ENCODE peak calls at places on chromosomes 5 and 9, in six cellular contexts. One of them, this sample, is unnamed.

GRCh38 chr9:28456886-28457285 is 883.6 kb upstream of the C9orf72 start:
- DNase-seq in AG09319: no peak
- DNase-seq in SK-N-SH: no peak
- DNase-seq in transverse colon: no peak
- DNase-seq in GM10248: no peak
- DNase-seq in endodermal cell: no peak
- DNase-seq in this sample: no peak

GRCh38 chr5:169287529-169287928 is 13.4 kb downstream of the SLIT3 start:
- DNase-seq in AG09319: no peak
- DNase-seq in SK-N-SH: no peak
- DNase-seq in transverse colon: no peak
- DNase-seq in GM10248: no peak
- DNase-seq in endodermal cell: no peak
- DNase-seq in this sample: no peak

GRCh38 chr5:171808951-171809350 is 23.3 kb downstream of the SMIM23 start:
- DNase-seq in AG09319: no peak
- DNase-seq in SK-N-SH: no peak
- DNase-seq in transverse colon: no peak
- DNase-seq in GM10248: no peak
- DNase-seq in endodermal cell: peak; percentile 19
- DNase-seq in this sample: no peak

GRCh38 chr9:113609562-113610318 is 146.2 kb downstream of the RGS3 start:
- DNase-seq in AG09319: no peak
- DNase-seq in SK-N-SH: peak; percentile 47
- DNase-seq in transverse colon: peak; percentile 30
- DNase-seq in GM10248: no peak
- DNase-seq in endodermal cell: peak; percentile 87
- DNase-seq in this sample: no peak

GRCh38 chr9:90020277-90020871 is 415.6 kb downstream of the GADD45G start:
- DNase-seq in AG09319: no peak
- DNase-seq in SK-N-SH: no peak
- DNase-seq in transverse colon: no peak
- DNase-seq in GM10248: no peak
- DNase-seq in endodermal cell: no peak
- DNase-seq in this sample: no peak

GRCh38 chr9:126461029-126461428 is 134.4 kb downstream of the MVB12B start:
- DNase-seq in AG09319: no peak
- DNase-seq in SK-N-SH: no peak
- DNase-seq in transverse colon: no peak
- DNase-seq in GM10248: no peak
- DNase-seq in endodermal cell: peak; percentile 58
- DNase-seq in this sample: no peak

GRCh38 chr9:35658894-35659220 is 765 bp downstream of the CCDC107 start:
- DNase-seq in AG09319: no peak
- DNase-seq in SK-N-SH: no peak
- DNase-seq in transverse colon: peak; percentile 47
- DNase-seq in GM10248: no peak
- DNase-seq in endodermal cell: no peak
- DNase-seq in this sample: no peak

GRCh38 chr9:93974151-93974550 is 19.0 kb upstream of the BARX1 start:
- DNase-seq in AG09319: no peak
- DNase-seq in SK-N-SH: no peak
- DNase-seq in transverse colon: no peak
- DNase-seq in GM10248: no peak
- DNase-seq in endodermal cell: no peak
- DNase-seq in this sample: no peak

GRCh38 chr5:137488516-137488915 is 10.6 kb downstream of the SPOCK1 start:
- DNase-seq in AG09319: no peak
- DNase-seq in SK-N-SH: no peak
- DNase-seq in transverse colon: no peak
- DNase-seq in GM10248: no peak
- DNase-seq in endodermal cell: no peak
- DNase-seq in this sample: no peak

GRCh38 chr5:52498607-52499006 is 289.1 kb upstream of the ITGA1 start:
- DNase-seq in AG09319: no peak
- DNase-seq in SK-N-SH: no peak
- DNase-seq in transverse colon: no peak
- DNase-seq in GM10248: no peak
- DNase-seq in endodermal cell: no peak
- DNase-seq in this sample: no peak

GRCh38 chr5:135332519-135333150 is 66.4 kb downstream of the MACROH2A1 start:
- DNase-seq in AG09319: peak; percentile 44
- DNase-seq in SK-N-SH: peak; percentile 66
- DNase-seq in transverse colon: no peak
- DNase-seq in GM10248: peak; percentile 70
- DNase-seq in endodermal cell: no peak
- DNase-seq in this sample: peak; percentile 75

GRCh38 chr5:127919006-127919796 is 164.4 kb upstream of the SLC12A2 start:
- DNase-seq in AG09319: no peak
- DNase-seq in SK-N-SH: no peak
- DNase-seq in transverse colon: no peak
- DNase-seq in GM10248: no peak
- DNase-seq in endodermal cell: no peak
- DNase-seq in this sample: no peak

GRCh38 chr5:10518352-10518751 is 45.5 kb upstream of the ANKRD33B start:
- DNase-seq in AG09319: no peak
- DNase-seq in SK-N-SH: no peak
- DNase-seq in transverse colon: no peak
- DNase-seq in GM10248: no peak
- DNase-seq in endodermal cell: no peak
- DNase-seq in this sample: no peak

GRCh38 chr5:118529361-118530154 is 458.8 kb downstream of the DTWD2 start:
- DNase-seq in AG09319: peak; percentile 19
- DNase-seq in SK-N-SH: peak; percentile 30
- DNase-seq in transverse colon: no peak
- DNase-seq in GM10248: no peak
- DNase-seq in endodermal cell: no peak
- DNase-seq in this sample: no peak

GRCh38 chr9:94586814-94587213 is 6.8 kb downstream of the FBP2 start:
- DNase-seq in AG09319: no peak
- DNase-seq in SK-N-SH: no peak
- DNase-seq in transverse colon: no peak
- DNase-seq in GM10248: no peak
- DNase-seq in endodermal cell: no peak
- DNase-seq in this sample: no peak

GRCh38 chr5:72517961-72518690 is 10.9 kb upstream of the ZNF366 start:
- DNase-seq in AG09319: no peak
- DNase-seq in SK-N-SH: no peak
- DNase-seq in transverse colon: peak; percentile 33
- DNase-seq in GM10248: peak; percentile 24
- DNase-seq in endodermal cell: no peak
- DNase-seq in this sample: peak; percentile 28

GRCh38 chr9:110029422-110029814 is 178.5 kb downstream of the C9orf152 start:
- DNase-seq in AG09319: peak; percentile 81
- DNase-seq in SK-N-SH: no peak
- DNase-seq in transverse colon: no peak
- DNase-seq in GM10248: no peak
- DNase-seq in endodermal cell: no peak
- DNase-seq in this sample: no peak

GRCh38 chr5:42994285-42995151 is 45.6 kb downstream of the ANXA2R start:
- DNase-seq in AG09319: no peak
- DNase-seq in SK-N-SH: peak; percentile 74
- DNase-seq in transverse colon: peak; percentile 91
- DNase-seq in GM10248: peak; percentile 63
- DNase-seq in endodermal cell: peak; percentile 96
- DNase-seq in this sample: peak; percentile 61

GRCh38 chr5:150656191-150657132 is 4.6 kb upstream of the MYOZ3 start:
- DNase-seq in AG09319: no peak
- DNase-seq in SK-N-SH: peak; percentile 100
- DNase-seq in transverse colon: peak; percentile 82
- DNase-seq in GM10248: peak; percentile 92
- DNase-seq in endodermal cell: peak; percentile 94
- DNase-seq in this sample: peak; percentile 97

GRCh38 chr9:79471577-79472543 is 99.9 kb upstream of the TLE4 start:
- DNase-seq in AG09319: peak; percentile 11
- DNase-seq in SK-N-SH: peak; percentile 18
- DNase-seq in transverse colon: peak; percentile 38
- DNase-seq in GM10248: no peak
- DNase-seq in endodermal cell: no peak
- DNase-seq in this sample: no peak

GRCh38 chr5:173524136-173524535 is 92.3 kb downstream of the BOD1 start:
- DNase-seq in AG09319: no peak
- DNase-seq in SK-N-SH: no peak
- DNase-seq in transverse colon: no peak
- DNase-seq in GM10248: no peak
- DNase-seq in endodermal cell: no peak
- DNase-seq in this sample: no peak

GRCh38 chr9:123036886-123037540 is 3.5 kb downstream of the GPR21 start:
- DNase-seq in AG09319: no peak
- DNase-seq in SK-N-SH: no peak
- DNase-seq in transverse colon: no peak
- DNase-seq in GM10248: no peak
- DNase-seq in endodermal cell: no peak
- DNase-seq in this sample: no peak

GRCh38 chr9:87464110-87464991 is 33.3 kb upstream of the DAPK1 start:
- DNase-seq in AG09319: peak; percentile 2
- DNase-seq in SK-N-SH: no peak
- DNase-seq in transverse colon: no peak
- DNase-seq in GM10248: peak; percentile 54
- DNase-seq in endodermal cell: no peak
- DNase-seq in this sample: peak; percentile 45

GRCh38 chr9:115941561-115942315 is 211.9 kb upstream of the PAPPA start:
- DNase-seq in AG09319: no peak
- DNase-seq in SK-N-SH: no peak
- DNase-seq in transverse colon: no peak
- DNase-seq in GM10248: no peak
- DNase-seq in endodermal cell: no peak
- DNase-seq in this sample: no peak

GRCh38 chr9:20391208-20391607 is 231.1 kb downstream of the MLLT3 start:
- DNase-seq in AG09319: no peak
- DNase-seq in SK-N-SH: no peak
- DNase-seq in transverse colon: no peak
- DNase-seq in GM10248: no peak
- DNase-seq in endodermal cell: no peak
- DNase-seq in this sample: no peak

GRCh38 chr5:150078802-150079654 is 7.3 kb downstream of the CSF1R start:
- DNase-seq in AG09319: no peak
- DNase-seq in SK-N-SH: peak; percentile 32
- DNase-seq in transverse colon: no peak
- DNase-seq in GM10248: no peak
- DNase-seq in endodermal cell: peak; percentile 29
- DNase-seq in this sample: no peak

GRCh38 chr9:127580371-127580770 is 31.7 kb upstream of the STXBP1 start:
- DNase-seq in AG09319: no peak
- DNase-seq in SK-N-SH: no peak
- DNase-seq in transverse colon: no peak
- DNase-seq in GM10248: no peak
- DNase-seq in endodermal cell: no peak
- DNase-seq in this sample: no peak

GRCh38 chr9:127578627-127578951 is 33.5 kb upstream of the STXBP1 start:
- DNase-seq in AG09319: no peak
- DNase-seq in SK-N-SH: no peak
- DNase-seq in transverse colon: no peak
- DNase-seq in GM10248: no peak
- DNase-seq in endodermal cell: no peak
- DNase-seq in this sample: no peak

GRCh38 chr9:127575875-127576778 is 36.0 kb upstream of the STXBP1 start:
- DNase-seq in AG09319: no peak
- DNase-seq in SK-N-SH: no peak
- DNase-seq in transverse colon: peak; percentile 68
- DNase-seq in GM10248: no peak
- DNase-seq in endodermal cell: no peak
- DNase-seq in this sample: no peak

GRCh38 chr9:127580879-127581278 is 31.2 kb upstream of the STXBP1 start:
- DNase-seq in AG09319: no peak
- DNase-seq in SK-N-SH: no peak
- DNase-seq in transverse colon: no peak
- DNase-seq in GM10248: no peak
- DNase-seq in endodermal cell: no peak
- DNase-seq in this sample: no peak

GRCh38 chr9:127578952-127579853 is 32.9 kb upstream of the STXBP1 start:
- DNase-seq in AG09319: peak; percentile 94
- DNase-seq in SK-N-SH: peak; percentile 51
- DNase-seq in transverse colon: peak; percentile 88
- DNase-seq in GM10248: peak; percentile 61
- DNase-seq in endodermal cell: peak; percentile 93
- DNase-seq in this sample: peak; percentile 44
- TF ChIP-seq CTCF in AG09319: peak; percentile 51
- TF ChIP-seq CTCF in SK-N-SH: peak; percentile 53
- TF ChIP-seq CTCF in transverse colon: peak; percentile 13
- TF ChIP-seq CTCF in GM10248: no peak
- TF ChIP-seq CTCF in endodermal cell: peak; percentile 61
- TF ChIP-seq CTCF in this sample: no peak

DNA sequence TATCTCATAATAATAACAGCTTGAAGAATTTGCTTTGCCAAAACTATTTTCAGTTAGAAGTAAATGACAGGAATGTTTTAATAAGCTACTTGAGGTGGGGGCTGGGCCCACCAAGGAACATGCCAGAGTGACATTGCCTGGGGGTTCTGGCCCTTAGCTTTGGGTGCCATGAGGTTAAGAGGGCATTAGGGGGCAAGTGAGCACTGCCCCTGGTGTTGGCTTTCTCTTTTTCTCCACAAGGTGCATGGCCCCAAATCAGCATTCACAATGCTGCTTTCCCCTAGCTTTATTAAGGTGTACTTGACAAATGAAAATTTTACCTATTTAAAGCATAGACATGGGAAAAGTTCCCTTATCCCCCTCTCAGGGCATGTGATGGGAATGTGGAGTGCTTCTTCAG is 305.4 kb downstream of the TENT4A start:
- DNase-seq in AG09319: no peak
- DNase-seq in SK-N-SH: no peak
- DNase-seq in transverse colon: no peak
- DNase-seq in GM10248: no peak
- DNase-seq in endodermal cell: no peak
- DNase-seq in this sample: no peak
- TF ChIP-seq CTCF in AG09319: no peak
- TF ChIP-seq CTCF in SK-N-SH: no peak
- TF ChIP-seq CTCF in transverse colon: no peak
- TF ChIP-seq CTCF in GM10248: no peak
- TF ChIP-seq CTCF in endodermal cell: peak; percentile 53
- TF ChIP-seq CTCF in this sample: no peak

DNA sequence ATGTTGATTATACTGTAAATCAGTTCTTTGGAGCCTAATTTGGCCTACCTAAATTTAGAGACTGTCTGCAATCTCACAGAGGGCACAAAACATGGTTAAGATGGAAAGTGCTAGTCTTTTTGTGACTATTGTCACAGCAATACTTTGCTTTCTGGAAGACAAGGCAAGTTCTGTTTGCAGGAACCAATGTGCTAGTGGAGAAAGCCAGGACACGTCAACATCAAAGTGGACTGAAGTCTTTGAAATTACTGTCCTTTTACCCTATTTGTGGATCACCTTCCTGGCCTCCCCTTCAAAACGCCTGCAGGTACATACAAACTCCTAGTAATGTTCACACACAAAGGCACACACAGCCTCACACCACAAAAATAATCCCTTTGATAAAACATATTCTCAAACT is 248.7 kb downstream of the MAN2A1 start:
- DNase-seq in AG09319: no peak
- DNase-seq in SK-N-SH: no peak
- DNase-seq in transverse colon: no peak
- DNase-seq in GM10248: no peak
- DNase-seq in endodermal cell: no peak
- DNase-seq in this sample: no peak
- TF ChIP-seq CTCF in AG09319: no peak
- TF ChIP-seq CTCF in SK-N-SH: no peak
- TF ChIP-seq CTCF in transverse colon: no peak
- TF ChIP-seq CTCF in GM10248: no peak
- TF ChIP-seq CTCF in endodermal cell: no peak
- TF ChIP-seq CTCF in this sample: no peak

GRCh38 chr9:137968235-137968634 is 90.7 kb downstream of the CACNA1B start:
- DNase-seq in AG09319: no peak
- DNase-seq in SK-N-SH: peak; percentile 39
- DNase-seq in transverse colon: no peak
- DNase-seq in GM10248: no peak
- DNase-seq in endodermal cell: peak; percentile 65
- DNase-seq in this sample: no peak
- TF ChIP-seq CTCF in AG09319: no peak
- TF ChIP-seq CTCF in SK-N-SH: no peak
- TF ChIP-seq CTCF in transverse colon: no peak
- TF ChIP-seq CTCF in GM10248: no peak
- TF ChIP-seq CTCF in endodermal cell: peak; percentile 67
- TF ChIP-seq CTCF in this sample: no peak